ENCODE peak calls at places on chromosome 9, in nine cellular contexts. V, W, A, I, L, Z, H, D and Y are unnamed samples.

GRCh38 chr9:72839140-72839539 is 113.7 kb downstream of the ALDH1A1 start:
- DNase-seq in D (no peak), A (no peak), W (no peak), H (no peak), V (no peak), I (no peak), Z (no peak), L (no peak), Y (no peak)

GRCh38 chr9:104682642-104683041 is 11.7 kb upstream of the OR13D1 start:
- DNase-seq in V (peak; percentile 59), H (peak; percentile 25), Z (no peak), W (no peak), D (peak; percentile 22), L (peak; percentile 81), I (no peak), A (no peak), Y (no peak)

GRCh38 chr9:87543251-87543650 is 45.6 kb downstream of the DAPK1 start:
- DNase-seq in L (no peak), I (no peak), V (no peak), H (no peak), W (no peak), Z (no peak), D (no peak), A (no peak), Y (no peak)

GRCh38 chr9:36817160-36817834 is 216.8 kb downstream of the PAX5 start:
- DNase-seq in A (peak; percentile 15), H (no peak), V (no peak), Z (no peak), W (no peak), I (no peak), L (no peak), D (no peak), Y (no peak)

GRCh38 chr9:114386886-114387677 is 700 bp downstream of the AKNA start:
- DNase-seq in W (no peak), V (no peak), D (no peak), Z (no peak), I (no peak), L (peak; percentile 43), A (peak; percentile 64), H (no peak), Y (peak; percentile 57)

GRCh38 chr9:130847306-130848217 is 12.5 kb downstream of the ABL1 start:
- DNase-seq in L (no peak), W (no peak), V (no peak), H (no peak), Z (no peak), I (no peak), A (peak; percentile 59), D (no peak), Y (no peak)

GRCh38 chr9:21017092-21017491 is 14.3 kb downstream of the HACD4 start:
- DNase-seq in W (no peak), V (no peak), A (no peak), L (no peak), Z (no peak), I (no peak), D (no peak), H (no peak), Y (no peak)

GRCh38 chr9:89234636-89235035 is 56.0 kb upstream of the SHC3 start:
- DNase-seq in L (no peak), D (no peak), W (no peak), V (no peak), Z (peak; percentile 8), H (peak; percentile 35), A (no peak), I (no peak), Y (no peak)

GRCh38 chr9:87725900-87726709 is at the start of gene CTSL:
- DNase-seq in H (peak; percentile 35), L (peak; percentile 44), V (peak; percentile 93), D (peak; percentile 54), A (peak; percentile 96), W (peak; percentile 81), Z (peak; percentile 30), I (peak; percentile 56), Y (no peak)

GRCh38 chr9:20037699-20038098 is 248.9 kb upstream of the SLC24A2 start:
- DNase-seq in H (no peak), V (no peak), D (no peak), W (no peak), L (no peak), Z (no peak), I (no peak), A (no peak), Y (no peak)

GRCh38 chr9:36903541-36904435 is 130.3 kb downstream of the PAX5 start:
- DNase-seq in W (no peak), I (no peak), H (no peak), D (peak; percentile 68), L (no peak), V (no peak), A (no peak), Z (peak; percentile 41), Y (no peak)

GRCh38 chr9:91006046-91006445 is 204.4 kb downstream of the SYK start:
- DNase-seq in I (no peak), Z (no peak), H (no peak), L (no peak), A (no peak), D (no peak), W (no peak), V (no peak), Y (no peak)

GRCh38 chr9:85522459-85523092 is 219.2 kb downstream of the AGTPBP1 start:
- DNase-seq in H (peak; percentile 44), A (peak; percentile 59), Z (peak; percentile 31), W (no peak), D (peak; percentile 5), I (no peak), V (peak; percentile 22), L (peak; percentile 32), Y (no peak)

GRCh38 chr9:134634190-134634589 is 7.4 kb upstream of the COL5A1 start:
- DNase-seq in L (no peak), Z (no peak), D (no peak), I (no peak), V (no peak), A (peak; percentile 23), H (no peak), W (no peak), Y (no peak)

GRCh38 chr9:136687721-136688223 is 515 bp upstream of the AGPAT2 start:
- DNase-seq in I (no peak), A (peak; percentile 96), L (no peak), V (no peak), D (no peak), H (no peak), W (no peak), Z (no peak), Y (peak; percentile 11)

GRCh38 chr9:1044643-1045042 is 5.5 kb upstream of the DMRT2 start:
- DNase-seq in W (no peak), I (no peak), H (no peak), L (no peak), A (no peak), D (no peak), Z (no peak), V (no peak), Y (no peak)

GRCh38 chr9:7174884-7175283 is 417.1 kb downstream of the KDM4C start:
- DNase-seq in I (no peak), V (no peak), H (no peak), D (no peak), Z (no peak), A (no peak), L (no peak), W (no peak), Y (peak; percentile 7)

GRCh38 chr9:100170085-100170484 is 71.0 kb downstream of the INVS start:
- DNase-seq in I (no peak), V (no peak), D (no peak), H (no peak), L (no peak), A (no peak), Z (no peak), W (no peak), Y (no peak)

GRCh38 chr9:97710356-97711222 is 13.4 kb upstream of the XPA start:
- DNase-seq in W (peak; percentile 8), I (no peak), H (peak; percentile 78), Z (no peak), V (peak; percentile 78), D (peak; percentile 60), L (peak; percentile 87), A (peak; percentile 55), Y (peak; percentile 40)

GRCh38 chr9:129442791-129443511 is 177.9 kb downstream of the C9orf50 start:
- DNase-seq in V (no peak), W (no peak), H (no peak), L (no peak), I (no peak), A (peak; percentile 90), Z (no peak), D (no peak), Y (no peak)

GRCh38 chr9:16825971-16826370 is 44.5 kb downstream of the BNC2 start:
- DNase-seq in L (no peak), H (no peak), V (no peak), I (no peak), W (no peak), A (no peak), Z (no peak), D (peak; percentile 20), Y (no peak)

GRCh38 chr9:131478911-131479310 is 23.8 kb upstream of the POMT1 start:
- DNase-seq in Z (no peak), L (no peak), V (no peak), I (no peak), W (no peak), D (no peak), A (no peak), H (no peak), Y (no peak)

GRCh38 chr9:131590907-131591844 is 45.9 kb downstream of the PRRT1B start:
- DNase-seq in W (peak; percentile 28), D (peak; percentile 88), L (peak; percentile 95), I (peak; percentile 62), A (peak; percentile 84), Z (peak; percentile 80), H (peak; percentile 84), V (peak; percentile 81), Y (peak; percentile 36)

GRCh38 chr9:129624168-129624759 is 1.7 kb upstream of the NTMT1 start:
- DNase-seq in Z (peak; percentile 74), W (no peak), I (peak; percentile 57), H (peak; percentile 85), D (peak; percentile 48), L (peak; percentile 43), V (peak; percentile 66), A (no peak), Y (peak; percentile 76)

GRCh38 chr9:96067004-96067403 is 191.5 kb downstream of the ERCC6L2 start:
- DNase-seq in Z (no peak), I (no peak), D (no peak), V (no peak), A (no peak), L (no peak), H (no peak), W (no peak), Y (no peak)

GRCh38 chr9:10268500-10269485 is 344.0 kb downstream of the PTPRD start:
- DNase-seq in L (peak; percentile 22), V (peak; percentile 32), Z (no peak), W (no peak), I (no peak), A (peak; percentile 54), D (no peak), H (peak; percentile 5), Y (no peak)

GRCh38 chr9:14546693-14547092 is 146.5 kb downstream of the ZDHHC21 start:
- DNase-seq in L (no peak), V (no peak), A (no peak), I (no peak), Z (no peak), W (no peak), H (no peak), D (no peak), Y (no peak)

GRCh38 chr9:122262073-122262472 is 2.6 kb downstream of the RBM18 start:
- DNase-seq in V (no peak), D (no peak), L (no peak), H (no peak), I (no peak), W (no peak), A (no peak), Z (no peak), Y (no peak)

GRCh38 chr9:3894764-3895163 is 369.0 kb upstream of the RFX3 start:
- DNase-seq in V (no peak), Z (no peak), D (no peak), L (no peak), A (no peak), I (no peak), W (no peak), H (no peak), Y (no peak)

GRCh38 chr9:73229543-73229942 is 77.9 kb downstream of the ANXA1 start:
- DNase-seq in W (no peak), Z (no peak), I (no peak), H (no peak), D (no peak), L (no peak), V (no peak), A (no peak), Y (no peak)

GRCh38 chr9:138075961-138076649 is 198.5 kb downstream of the CACNA1B start:
- DNase-seq in H (no peak), Z (no peak), V (no peak), D (no peak), L (no peak), A (no peak), I (no peak), W (no peak), Y (no peak)